ENCODE peak calls at places on chromosomes 5 and 9, in nine cellular contexts. H is Peyer's patch, C is small intestine, B is psoas muscle, M is HCT116, Y is A549, A is left ventricle myocardium inferior, Q is AG04450, P is fibroblast of lung. R is an unnamed sample.
A peak's percentile ranks its signal among the peaks of the same experiment; 100 is the strongest.

GRCh38 chr5:98755406-98755805 is 18.1 kb upstream of the RGMB start:
- DNase-seq in H (no peak), C (no peak), B (no peak), M (no peak), Y (no peak), A (no peak), Q (no peak), P (peak; percentile 75), R (no peak)

GRCh38 chr5:6716634-6717149 is 3.5 kb downstream of the TENT4A start:
- DNase-seq in H (no peak), C (no peak), B (no peak), M (no peak), Y (no peak), A (no peak), Q (no peak), P (no peak), R (no peak)

GRCh38 chr9:105007143-105007542 is 79.2 kb upstream of the ABCA1 start:
- DNase-seq in H (no peak), C (no peak), B (no peak), M (no peak), Y (peak; percentile 33), A (no peak), Q (peak; percentile 38), P (peak; percentile 91), R (no peak)

GRCh38 chr5:45336464-45336863 is 359.7 kb downstream of the HCN1 start:
- DNase-seq in H (no peak), C (no peak), B (no peak), M (no peak), Y (no peak), A (no peak), Q (no peak), P (no peak), R (no peak)

GRCh38 chr5:132506094-132506692 is 15.6 kb upstream of the IRF1 start:
- DNase-seq in H (no peak), C (peak; percentile 64), B (no peak), M (peak; percentile 35), Y (peak; percentile 63), A (no peak), Q (peak; percentile 96), P (peak; percentile 96), R (no peak)

GRCh38 chr5:120072054-120072453 is 392.0 kb upstream of the PRR16 start:
- DNase-seq in H (no peak), C (no peak), B (no peak), M (no peak), Y (no peak), A (no peak), Q (no peak), P (no peak), R (no peak)

GRCh38 chr5:80654054-80654390 is 430 bp upstream of the MSH3 start:
- DNase-seq in H (no peak), C (peak; percentile 85), B (peak; percentile 53), M (no peak), Y (peak; percentile 25), A (no peak), Q (no peak), P (no peak), R (peak; percentile 65)

GRCh38 chr5:60332244-60333018 is 367.5 kb downstream of the DEPDC1B start:
- DNase-seq in H (no peak), C (no peak), B (no peak), M (no peak), Y (peak; percentile 13), A (no peak), Q (no peak), P (peak; percentile 8), R (no peak)

GRCh38 chr5:81838307-81838906 is 87.5 kb upstream of the SSBP2 start:
- DNase-seq in H (no peak), C (peak; percentile 45), B (no peak), M (peak; percentile 28), Y (no peak), A (no peak), Q (no peak), P (peak; percentile 56), R (peak; percentile 59)

GRCh38 chr9:34603610-34604231 is 8.2 kb downstream of the RPP25L start:
- DNase-seq in H (peak; percentile 83), C (peak; percentile 78), B (peak; percentile 92), M (peak; percentile 42), Y (peak; percentile 94), A (peak; percentile 77), Q (peak; percentile 29), P (peak; percentile 71), R (peak; percentile 91)

GRCh38 chr5:164832545-164832944 is 1327.1 kb downstream of the MAT2B start:
- DNase-seq in H (no peak), C (no peak), B (no peak), M (no peak), Y (no peak), A (no peak), Q (no peak), P (no peak), R (no peak)

GRCh38 chr5:13780081-13780480 is 164.4 kb downstream of the DNAH5 start:
- DNase-seq in H (no peak), C (no peak), B (no peak), M (no peak), Y (no peak), A (no peak), Q (no peak), P (no peak), R (no peak)

GRCh38 chr9:119801311-119801710 is 432.1 kb upstream of the BRINP1 start:
- DNase-seq in H (no peak), C (no peak), B (no peak), M (no peak), Y (no peak), A (no peak), Q (no peak), P (no peak), R (no peak)

GRCh38 chr5:149745-150450 is 41.4 kb upstream of the LRRC14B start:
- DNase-seq in H (no peak), C (no peak), B (no peak), M (no peak), Y (no peak), A (no peak), Q (no peak), P (peak; percentile 80), R (no peak)

GRCh38 chr9:10910779-10911178 is 298.0 kb upstream of the PTPRD start:
- DNase-seq in H (no peak), C (no peak), B (no peak), M (no peak), Y (no peak), A (no peak), Q (no peak), P (no peak), R (no peak)

GRCh38 chr9:15370496-15371464 is 51.9 kb upstream of the SNAPC3 start:
- DNase-seq in H (no peak), C (peak; percentile 31), B (no peak), M (no peak), Y (no peak), A (no peak), Q (no peak), P (peak; percentile 14), R (no peak)

GRCh38 chr5:124103671-124104070 is 591.7 kb downstream of the CSNK1G3 start:
- DNase-seq in H (no peak), C (no peak), B (no peak), M (no peak), Y (no peak), A (no peak), Q (no peak), P (no peak), R (no peak)

GRCh38 chr5:37770791-37771190 is 69.0 kb downstream of the GDNF start:
- DNase-seq in H (no peak), C (no peak), B (no peak), M (no peak), Y (no peak), A (no peak), Q (no peak), P (peak; percentile 23), R (no peak)

GRCh38 chr5:111364992-111365391 is 140.8 kb downstream of the CAMK4 start:
- DNase-seq in H (no peak), C (no peak), B (no peak), M (no peak), Y (no peak), A (no peak), Q (no peak), P (peak; percentile 23), R (no peak)

GRCh38 chr5:45035991-45036390 is 227.2 kb downstream of the MRPS30 start:
- DNase-seq in H (no peak), C (no peak), B (no peak), M (no peak), Y (no peak), A (no peak), Q (no peak), P (no peak), R (no peak)

DNA sequence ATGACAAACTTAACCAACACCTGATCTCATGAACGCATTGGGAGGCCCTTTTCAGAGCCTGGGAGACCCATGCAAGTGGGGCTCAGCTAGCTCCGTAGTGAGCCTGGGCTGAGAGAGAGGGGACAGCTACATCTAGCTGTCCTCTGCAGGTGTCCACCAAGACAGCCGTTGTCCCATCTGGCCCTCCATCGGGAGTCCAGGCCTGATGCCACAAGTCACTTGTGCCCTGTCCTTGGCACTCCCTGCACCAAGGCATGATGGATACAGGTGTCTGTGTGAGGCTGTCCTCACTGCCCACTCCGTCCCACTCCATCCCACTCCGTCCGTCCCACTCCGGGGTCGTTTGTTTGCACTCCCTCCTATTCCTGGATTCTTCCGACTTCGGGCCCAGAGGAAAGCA is 2.5 kb upstream of the EDF1 start:
- DNase-seq in H (no peak), C (no peak), B (no peak), M (no peak), Y (no peak), A (no peak), Q (no peak), P (no peak), R (no peak)
- H3K9me3 ChIP-seq in H (no peaks in the 10 kb centered on the region), C (no peaks in the 10 kb centered on the region), B (no peaks in the 10 kb centered on the region), M (no peaks in the 10 kb centered on the region), Y (peaks cover 40% of the 10 kb centered on the region), A (peaks cover 6% of the 10 kb centered on the region), Q (peaks cover 45% of the 10 kb centered on the region), P (no peaks in the 10 kb centered on the region), R (peaks cover 12% of the 10 kb centered on the region)

GRCh38 chr5:178784391-178784790 is 53.9 kb upstream of the ZNF354A start:
- DNase-seq in H (no peak), C (no peak), B (no peak), M (no peak), Y (no peak), A (no peak), Q (no peak), P (no peak), R (no peak)
- H3K9me3 ChIP-seq in H (no peaks in the 10 kb centered on the region), C (no peaks in the 10 kb centered on the region), B (no peaks in the 10 kb centered on the region), M (no peaks in the 10 kb centered on the region), Y (peaks cover 27% of the 10 kb centered on the region), A (no peaks in the 10 kb centered on the region), Q (peaks cover 70% of the 10 kb centered on the region), P (no peaks in the 10 kb centered on the region), R (no peaks in the 10 kb centered on the region)

GRCh38 chr5:159680095-159680494 is 236.2 kb upstream of the ADRA1B start:
- DNase-seq in H (no peak), C (no peak), B (no peak), M (no peak), Y (no peak), A (no peak), Q (no peak), P (peak; percentile 15), R (no peak)
- H3K9me3 ChIP-seq in H (no peaks in the 10 kb centered on the region), C (peaks cover 1% of the 10 kb centered on the region), B (no peaks in the 10 kb centered on the region), M (peaks cover 3% of the 10 kb centered on the region), Y (peaks cover 21% of the 10 kb centered on the region), A (peaks cover 39% of the 10 kb centered on the region), Q (peaks cover 3% of the 10 kb centered on the region), P (no peaks in the 10 kb centered on the region), R (peaks cover 3% of the 10 kb centered on the region)

DNA sequence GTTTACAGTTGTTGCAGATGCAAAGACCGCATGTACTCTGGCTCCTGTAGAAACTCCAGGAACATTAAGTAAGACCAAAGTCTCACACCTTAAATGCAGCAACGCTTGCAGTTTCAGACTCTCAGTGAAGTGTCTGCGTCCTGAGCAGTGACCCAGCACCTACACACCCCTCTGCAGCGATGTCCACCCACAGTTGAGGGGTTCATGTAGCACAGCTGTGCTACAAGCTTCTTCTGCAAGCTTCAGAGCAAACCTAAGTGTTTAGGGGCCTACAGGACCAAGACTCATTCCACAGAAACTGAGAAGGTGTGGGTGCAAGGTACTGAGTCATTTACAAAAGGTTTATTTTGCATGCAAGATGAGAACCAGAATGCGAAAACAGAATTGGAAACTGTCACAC is 191.0 kb downstream of the IRX2 start:
- DNase-seq in H (no peak), C (no peak), B (no peak), M (no peak), Y (no peak), A (no peak), Q (no peak), P (no peak), R (no peak)
- H3K9me3 ChIP-seq in H (no peaks in the 10 kb centered on the region), C (no peaks in the 10 kb centered on the region), B (no peaks in the 10 kb centered on the region), M (peaks cover 44% of the 10 kb centered on the region), Y (no peaks in the 10 kb centered on the region), A (peaks cover under 1% of the 10 kb centered on the region), Q (peaks cover 73% of the 10 kb centered on the region), P (no peaks in the 10 kb centered on the region), R (peaks cover 38% of the 10 kb centered on the region)